ENCODE peak calls at places on chromosome 19, in seven cellular contexts. I is stomach; M is foreskin melanocyte; S is H54; D is endothelial cell; T is stimulated activated CD4-positive, alpha-beta T cell treated with anti-CD3 and anti-CD28 coated beads, Interleukin-1b, Interleukin-23, amount 100 ng/mL, for 24 hours; Q is aorta. P is an unnamed sample.

GRCh38 chr19:15577184-15577771 is 37.7 kb upstream of the CYP4F8 start:
- DNase-seq in I (no peak), M (no peak), S (no peak), D (no peak), T (no peak), Q (no peak), P (no peak)

GRCh38 chr19:47430041-47430802 is 10.9 kb upstream of the MEIS3 start:
- DNase-seq in I (peak; percentile 53), M (no peak), S (no peak), D (no peak), T (no peak), Q (no peak), P (no peak)

GRCh38 chr19:18160792-18161690 is 8.1 kb downstream of the PIK3R2 start:
- DNase-seq in I (peak; percentile 87), M (no peak), S (peak; percentile 78), D (peak; percentile 82), T (peak; percentile 79), Q (peak; percentile 93), P (peak; percentile 67)

GRCh38 chr19:17681505-17682125 is 6.5 kb downstream of the UNC13A start:
- DNase-seq in I (no peak), M (no peak), S (no peak), D (peak; percentile 65), T (no peak), Q (peak; percentile 87), P (peak; percentile 42)

GRCh38 chr19:54179921-54180452 is 7.0 kb upstream of the TMC4 start:
- DNase-seq in I (peak; percentile 72), M (peak; percentile 72), S (no peak), D (peak; percentile 75), T (no peak), Q (no peak), P (no peak)

GRCh38 chr19:42051166-42052115 is 18.6 kb downstream of the GRIK5 start:
- DNase-seq in I (peak; percentile 47), M (no peak), S (peak; percentile 81), D (no peak), T (no peak), Q (no peak), P (no peak)

GRCh38 chr19:33781536-33781935 is 15.1 kb upstream of the KCTD15 start:
- DNase-seq in I (no peak), M (no peak), S (no peak), D (no peak), T (no peak), Q (no peak), P (no peak)

GRCh38 chr19:49109569-49110233 is 4.5 kb upstream of the LIN7B start:
- DNase-seq in I (no peak), M (no peak), S (no peak), D (no peak), T (no peak), Q (no peak), P (no peak)

GRCh38 chr19:34962945-34963530 is 991 bp downstream of the ZNF792 start:
- DNase-seq in I (no peak), M (no peak), S (no peak), D (peak; percentile 24), T (no peak), Q (no peak), P (no peak)

GRCh38 chr19:29439688-29440550 is 85.9 kb upstream of the VSTM2B start:
- DNase-seq in I (no peak), M (no peak), S (no peak), D (no peak), T (no peak), Q (no peak), P (no peak)

GRCh38 chr19:8421484-8422461 is 8.7 kb downstream of the MARCHF2 start:
- DNase-seq in I (peak; percentile 51), M (no peak), S (no peak), D (no peak), T (no peak), Q (no peak), P (no peak)

P was measured in COLO829.